ENCODE peak calls at places on chromosomes 13 and 19, in ten cellular contexts. Y is pancreas; W is cardiac muscle cell; D is body of pancreas; K is CD8-positive, alpha-beta T cell; P is fibroblast of lung; X is gastrocnemius medialis; H is right lobe of liver; T is DND-41; U is psoas muscle. I is an unnamed sample. For H3K4me1, the result is how much of the 10 kb centered on the place peaks cover.

GRCh38 chr13:20942938-20943518 is 40.5 kb upstream of the XPO4 start:
- DNase-seq in K (no peak), U (no peak), T (no peak), X (no peak), Y (no peak), D (no peak), P (no peak), W (no peak), H (no peak), I (no peak)

GRCh38 chr13:92433386-92433785 is 793.2 kb upstream of the GPC6 start:
- DNase-seq in T (no peak), W (no peak), K (no peak), P (no peak), H (no peak), U (no peak), X (no peak), Y (no peak), D (no peak), I (no peak)

GRCh38 chr19:36488816-36489138 is 584 bp downstream of the ZNF566 start:
- DNase-seq in Y (no peak), D (peak), U (no peak), H (no peak), W (peak), X (no peak), K (no peak), T (peak), P (no peak), I (no peak)

GRCh38 chr19:18117692-18118378 is 20.3 kb downstream of the MAST3 start:
- DNase-seq in P (peak), K (peak), D (peak), Y (peak), U (peak), X (peak), W (peak), H (peak), T (peak), I (peak)

GRCh38 chr13:81304121-81304659 is 963.3 kb upstream of the SPRY2 start:
- DNase-seq in W (no peak), P (no peak), X (no peak), D (no peak), K (no peak), T (no peak), H (no peak), Y (no peak), U (no peak), I (no peak)

GRCh38 chr19:13195678-13196077 is 45.5 kb downstream of the IER2 start:
- DNase-seq in U (no peak), K (peak), Y (peak), P (no peak), X (no peak), D (peak), W (peak), T (no peak), H (peak), I (no peak)

GRCh38 chr19:18131841-18132596 is 20.9 kb upstream of the PIK3R2 start:
- DNase-seq in Y (peak), D (no peak), P (no peak), K (no peak), U (no peak), W (no peak), H (no peak), X (no peak), T (peak), I (no peak)

GRCh38 chr13:111539252-111539651 is 218.8 kb downstream of the TEX29 start:
- DNase-seq in K (no peak), Y (no peak), U (no peak), H (no peak), X (no peak), T (no peak), W (no peak), P (no peak), D (no peak), I (no peak)

GRCh38 chr13:27822258-27822872 is 30.1 kb downstream of the GSX1 start:
- DNase-seq in H (no peak), K (no peak), W (no peak), Y (no peak), P (no peak), X (no peak), D (no peak), U (no peak), T (no peak), I (no peak)

GRCh38 chr13:96940961-96941360 is 53.3 kb downstream of the OXGR1 start:
- DNase-seq in P (no peak), Y (no peak), T (no peak), H (no peak), D (no peak), K (no peak), X (no peak), U (no peak), W (no peak), I (no peak)

GRCh38 chr13:60398949-60399589 is 2.0 kb downstream of the TDRD3 start:
- DNase-seq in P (peak), U (no peak), T (no peak), X (no peak), H (no peak), Y (no peak), D (peak), W (peak), K (no peak), I (no peak)

GRCh38 chr13:81133066-81133465 is 792.1 kb upstream of the SPRY2 start:
- DNase-seq in W (no peak), K (no peak), H (no peak), Y (no peak), X (no peak), D (no peak), P (peak), U (no peak), T (no peak), I (no peak)

GRCh38 chr19:21655540-21656126 is 111.7 kb downstream of the ZNF100 start:
- DNase-seq in K (no peak), Y (no peak), H (no peak), T (no peak), D (no peak), W (no peak), X (no peak), U (no peak), P (no peak), I (no peak)

GRCh38 chr19:51131780-51132680 is 7.3 kb downstream of the SIGLEC9 start:
- DNase-seq in K (peak), X (peak), T (no peak), H (no peak), Y (no peak), D (peak), U (no peak), P (no peak), W (peak), I (peak)

GRCh38 chr19:53102701-53103140 is 501 bp downstream of the ZNF160 start:
- DNase-seq in X (peak), Y (peak), P (peak), T (peak), W (peak), H (peak), U (peak), K (peak), D (peak), I (peak)

GRCh38 chr19:17333611-17334413 is 843 bp downstream of the ANO8 start:
- DNase-seq in P (peak), U (no peak), D (peak), K (peak), W (no peak), T (peak), Y (no peak), H (no peak), X (no peak), I (no peak)

GRCh38 chr13:90968510-90968909 is 379.0 kb upstream of the MIR17HG start:
- DNase-seq in H (no peak), X (no peak), D (no peak), U (no peak), K (no peak), W (peak), T (peak), P (peak), Y (no peak), I (no peak)

GRCh38 chr13:35475131-35475959 is 1.1 kb downstream of the MAB21L1 start:
- DNase-seq in D (no peak), Y (no peak), U (peak), W (peak), H (peak), X (peak), P (peak), T (no peak), K (no peak), I (no peak)

GRCh38 chr13:48160879-48161278 is 66.0 kb upstream of the MED4 start:
- DNase-seq in K (no peak), D (no peak), X (peak), P (peak), T (no peak), U (peak), W (no peak), H (no peak), Y (no peak), I (no peak)

GRCh38 chr13:101838305-101838835 is 385.9 kb downstream of the ITGBL1 start:
- DNase-seq in P (peak), Y (no peak), H (no peak), T (no peak), D (no peak), U (no peak), W (no peak), X (no peak), K (no peak), I (no peak)

GRCh38 chr19:34838248-34838647 is 65.2 kb upstream of the ZNF599 start:
- DNase-seq in K (no peak), W (peak), Y (no peak), U (no peak), H (no peak), T (no peak), D (no peak), P (no peak), X (no peak), I (no peak)

GRCh38 chr19:14979136-14979497 is 547 bp downstream of the SLC1A6 start:
- DNase-seq in U (no peak), T (no peak), H (no peak), K (no peak), Y (no peak), X (no peak), P (no peak), W (peak), D (no peak), I (no peak)

GRCh38 chr19:13718733-13719132 is 45.6 kb upstream of the MRI1 start:
- DNase-seq in W (peak), T (no peak), H (no peak), Y (no peak), D (peak), K (no peak), P (peak), X (no peak), U (no peak), I (no peak)

GRCh38 chr13:60689076-60689475 is 292.1 kb downstream of the TDRD3 start:
- DNase-seq in Y (no peak), P (no peak), U (no peak), D (no peak), W (no peak), X (no peak), T (no peak), H (no peak), K (no peak), I (no peak)

GRCh38 chr19:1587872-1588271 is 4.8 kb downstream of the MBD3 start:
- DNase-seq in H (no peak), T (no peak), K (no peak), P (no peak), Y (no peak), W (no peak), X (no peak), U (no peak), D (no peak), I (no peak)
- H3K27ac ChIP-seq in H (peak), T (no peak), K (no peak), P (no peak), Y (no peak), W (peak), X (no peak), U (peak), D (no peak), I (no peak)

GRCh38 chr13:50587122-50587521 is 256.4 kb downstream of the DLEU7 start:
- DNase-seq in K (no peak), Y (no peak), P (no peak), H (no peak), W (no peak), D (no peak), T (no peak), X (no peak), U (no peak), I (no peak)

GRCh38 chr13:50588736-50589135 is 254.8 kb downstream of the DLEU7 start:
- DNase-seq in U (no peak), P (peak), T (peak), K (no peak), H (no peak), W (no peak), Y (no peak), D (no peak), X (no peak), I (no peak)

GRCh38 chr13:50587839-50588373 is 255.6 kb downstream of the DLEU7 start:
- DNase-seq in X (no peak), P (no peak), Y (no peak), T (no peak), K (no peak), H (no peak), D (no peak), W (no peak), U (no peak), I (no peak)

GRCh38 chr13:50589139-50589538 is 254.4 kb downstream of the DLEU7 start:
- DNase-seq in U (no peak), Y (no peak), X (no peak), H (no peak), D (no peak), P (peak), T (peak), K (no peak), W (no peak), I (no peak)

DNA sequence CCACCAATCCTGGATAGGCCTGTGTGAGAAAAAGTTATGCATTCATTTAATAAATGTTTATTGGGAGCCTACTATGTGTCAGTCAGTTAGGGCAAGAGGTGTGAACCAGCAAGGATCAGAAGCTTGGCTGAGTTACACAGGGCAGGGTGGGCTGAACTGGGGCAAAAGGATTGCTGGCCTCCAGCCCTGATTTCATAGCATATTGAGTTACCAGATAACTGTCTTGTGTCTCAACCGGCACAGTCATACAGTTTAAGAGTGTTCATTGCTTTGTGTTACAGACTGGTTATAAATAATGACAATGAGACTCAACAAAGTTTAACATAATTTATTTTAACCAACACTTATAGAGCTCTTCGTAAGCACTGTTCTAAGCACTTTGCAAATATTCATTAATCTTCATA is 253.8 kb downstream of the DLEU7 start:
- DNase-seq in Y (no peak), P (peak), K (no peak), T (no peak), H (no peak), U (no peak), X (no peak), W (no peak), D (no peak), I (no peak)
- H3K4me1 ChIP-seq in Y (under half), P (under half), K (under half), T (half or more), H (under half), U (under half), X (under half), W (under half), D (under half), I (under half)

DNA sequence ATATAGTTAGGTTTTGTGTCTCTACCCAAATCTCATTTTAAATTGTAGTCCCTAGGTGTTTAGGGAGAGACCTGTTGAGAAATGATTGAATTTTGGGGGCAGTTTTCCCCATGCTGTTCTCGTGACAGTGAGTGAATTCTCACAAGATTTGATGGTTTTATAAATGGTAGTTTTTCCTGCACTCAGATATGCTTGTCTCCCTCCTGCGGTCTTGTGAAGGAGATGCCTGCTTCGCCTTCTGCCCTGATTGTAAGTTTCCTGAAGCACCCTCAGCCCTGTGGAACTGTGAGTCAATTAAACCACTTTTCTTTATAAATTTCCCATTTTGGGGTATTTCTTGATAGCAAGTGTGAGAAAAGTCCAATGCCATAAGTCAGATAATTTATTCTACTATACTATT is 1977.5 kb upstream of the PCDH20 start:
- DNase-seq in X (no peak), Y (no peak), U (no peak), W (no peak), K (no peak), T (no peak), D (no peak), H (no peak), P (no peak), I (no peak)
- TF ChIP-seq CTCF in X (no peak), Y (no peak), U (no peak), W (no peak), K (no peak), T (no peak), D (no peak), H (no peak), P (no peak), I (no peak)

GRCh38 chr19:3426433-3426832 is 53.9 kb downstream of the SMIM24 start:
- DNase-seq in T (no peak), K (no peak), H (no peak), D (no peak), W (no peak), P (no peak), X (no peak), U (peak), Y (no peak), I (no peak)

GRCh38 chr19:3423183-3423829 is 56.9 kb downstream of the NFIC start:
- DNase-seq in K (no peak), U (peak), W (no peak), P (no peak), X (peak), H (peak), D (no peak), T (no peak), Y (no peak), I (no peak)

GRCh38 chr19:3420244-3420755 is 53.9 kb downstream of the NFIC start:
- DNase-seq in P (no peak), W (no peak), K (no peak), H (no peak), U (peak), D (no peak), T (no peak), X (peak), Y (no peak), I (no peak)

GRCh38 chr19:3415695-3416094 is 49.3 kb downstream of the NFIC start:
- DNase-seq in H (no peak), Y (no peak), D (no peak), U (no peak), T (no peak), X (no peak), W (no peak), K (no peak), P (no peak), I (no peak)

GRCh38 chr19:3420909-3421619 is 54.7 kb downstream of the NFIC start:
- DNase-seq in H (no peak), D (no peak), W (no peak), P (no peak), U (peak), T (no peak), K (no peak), X (peak), Y (no peak), I (no peak)
- H3K27ac ChIP-seq in H (no peak), D (no peak), W (peak), P (no peak), U (peak), T (no peak), K (no peak), X (peak), Y (no peak), I (no peak)

DNA sequence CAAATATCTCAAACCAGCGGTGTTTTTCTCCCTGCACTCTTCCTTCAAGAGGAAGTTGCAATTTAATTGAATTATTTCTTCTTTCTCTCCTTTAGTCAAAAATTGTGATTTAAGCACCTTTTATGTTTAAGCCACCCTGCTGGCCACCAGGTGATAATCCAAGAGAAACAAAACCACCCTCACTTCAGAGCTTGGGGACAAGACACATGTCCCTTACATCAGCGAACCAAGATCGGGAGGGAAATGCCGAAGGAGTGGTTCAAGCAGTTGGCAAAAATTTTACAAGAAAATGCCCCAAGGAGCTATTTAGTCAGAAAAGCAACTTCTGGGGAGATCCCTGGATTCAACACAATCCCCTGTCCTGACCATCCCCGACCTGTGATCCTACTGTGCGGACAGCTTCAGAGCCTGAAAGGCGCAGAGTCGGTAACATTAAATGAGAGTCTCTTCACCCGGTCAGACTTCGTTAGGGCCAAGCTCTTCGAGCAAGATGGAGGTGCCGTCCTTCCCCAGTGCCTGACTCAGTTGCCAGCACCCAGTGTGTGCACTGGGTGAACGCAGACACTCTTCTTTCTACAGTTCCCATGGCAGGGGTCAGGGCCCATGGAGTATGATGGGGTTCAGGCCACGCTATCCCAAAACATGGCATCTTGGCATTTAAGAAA is 78.6 kb upstream of the TM9SF2 start:
- DNase-seq in K (no peak), W (no peak), U (no peak), X (no peak), D (no peak), P (no peak), H (no peak), T (no peak), Y (no peak), I (no peak)
- H3K4me1 ChIP-seq in K (half or more), W (under half), U (under half), X (under half), D (under half), P (under half), H (under half), T (half or more), Y (under half), I (under half)

DNA sequence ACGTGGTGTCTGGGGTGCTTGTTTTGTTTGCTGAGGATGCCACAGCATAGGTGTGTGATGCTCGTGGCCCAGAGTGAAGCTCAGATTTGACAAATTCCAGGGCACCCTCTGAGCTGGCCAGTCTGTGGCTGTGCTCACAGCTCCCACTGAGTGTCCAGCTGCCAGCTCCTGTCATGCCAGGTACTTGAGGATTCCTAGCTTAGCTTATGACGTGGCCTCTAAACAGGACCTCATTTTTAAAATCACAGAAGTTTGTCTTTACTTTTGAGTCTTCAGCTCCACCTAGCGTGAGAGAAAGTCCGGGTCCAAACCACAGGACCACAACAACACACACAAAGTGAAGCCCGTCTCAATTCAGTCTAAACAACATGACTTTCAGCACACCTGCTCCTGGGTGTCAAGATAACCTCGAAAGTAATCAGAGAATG is 117.3 kb downstream of the RAB20 start:
- DNase-seq in D (no peak), U (no peak), T (no peak), Y (no peak), K (no peak), P (peak), H (no peak), X (no peak), W (no peak), I (no peak)
- TF ChIP-seq CTCF in D (no peak), U (no peak), T (peak), Y (no peak), K (no peak), P (peak), H (peak), X (no peak), W (peak), I (peak)